ENCODE peak calls at places on chromosomes 3 and 15, in four cellular contexts. One of them, this sample, is unnamed.

GRCh38 chr3:190000187-190000860 is 120.4 kb downstream of the P3H2 start:
- DNase-seq in mammary epithelial cell: no peak
- DNase-seq in CD8-positive, alpha-beta T cell: no peak
- DNase-seq in cardiac fibroblast: no peak
- DNase-seq in this sample: no peak

GRCh38 chr15:31098491-31098917 is 3.0 kb downstream of the TRPM1 start:
- DNase-seq in mammary epithelial cell: no peak
- DNase-seq in CD8-positive, alpha-beta T cell: no peak
- DNase-seq in cardiac fibroblast: no peak
- DNase-seq in this sample: no peak

GRCh38 chr3:131216801-131217200 is 164.8 kb upstream of the NUDT16 start:
- DNase-seq in mammary epithelial cell: peak
- DNase-seq in CD8-positive, alpha-beta T cell: no peak
- DNase-seq in cardiac fibroblast: peak
- DNase-seq in this sample: no peak

GRCh38 chr15:65146438-65146837 is 12.8 kb upstream of the PDCD7 start:
- DNase-seq in mammary epithelial cell: no peak
- DNase-seq in CD8-positive, alpha-beta T cell: no peak
- DNase-seq in cardiac fibroblast: no peak
- DNase-seq in this sample: no peak

GRCh38 chr3:192933779-192934456 is 16.3 kb upstream of the MB21D2 start:
- DNase-seq in mammary epithelial cell: peak
- DNase-seq in CD8-positive, alpha-beta T cell: no peak
- DNase-seq in cardiac fibroblast: peak
- DNase-seq in this sample: no peak

GRCh38 chr3:56806407-56806806 is 4.7 kb upstream of the ARHGEF3 start:
- DNase-seq in mammary epithelial cell: no peak
- DNase-seq in CD8-positive, alpha-beta T cell: no peak
- DNase-seq in cardiac fibroblast: no peak
- DNase-seq in this sample: no peak

GRCh38 chr3:57820479-57820878 is 64.4 kb downstream of the SLMAP start:
- DNase-seq in mammary epithelial cell: no peak
- DNase-seq in CD8-positive, alpha-beta T cell: no peak
- DNase-seq in cardiac fibroblast: no peak
- DNase-seq in this sample: no peak

GRCh38 chr15:48222627-48223026 is 16.5 kb downstream of the SLC12A1 start:
- DNase-seq in mammary epithelial cell: no peak
- DNase-seq in CD8-positive, alpha-beta T cell: no peak
- DNase-seq in cardiac fibroblast: no peak
- DNase-seq in this sample: no peak

GRCh38 chr3:43014216-43014615 is 35.1 kb downstream of the GASK1A start:
- DNase-seq in mammary epithelial cell: no peak
- DNase-seq in CD8-positive, alpha-beta T cell: no peak
- DNase-seq in cardiac fibroblast: no peak
- DNase-seq in this sample: no peak

GRCh38 chr15:88918738-88919137 is 5.6 kb upstream of the MFGE8 start:
- DNase-seq in mammary epithelial cell: peak
- DNase-seq in CD8-positive, alpha-beta T cell: no peak
- DNase-seq in cardiac fibroblast: peak
- DNase-seq in this sample: peak

GRCh38 chr3:128051459-128051836 is 789 bp upstream of the SEC61A1 start:
- DNase-seq in mammary epithelial cell: no peak
- DNase-seq in CD8-positive, alpha-beta T cell: no peak
- DNase-seq in cardiac fibroblast: peak
- DNase-seq in this sample: no peak

GRCh38 chr15:47443839-47444238 is 273.5 kb upstream of the SEMA6D start:
- DNase-seq in mammary epithelial cell: peak
- DNase-seq in CD8-positive, alpha-beta T cell: no peak
- DNase-seq in cardiac fibroblast: peak
- DNase-seq in this sample: no peak

GRCh38 chr3:64332461-64333350 is 107.4 kb upstream of the PRICKLE2 start:
- DNase-seq in mammary epithelial cell: no peak
- DNase-seq in CD8-positive, alpha-beta T cell: no peak
- DNase-seq in cardiac fibroblast: no peak
- DNase-seq in this sample: no peak

GRCh38 chr3:114274929-114275328 is 18.9 kb upstream of the TIGIT start:
- DNase-seq in mammary epithelial cell: peak
- DNase-seq in CD8-positive, alpha-beta T cell: no peak
- DNase-seq in cardiac fibroblast: peak
- DNase-seq in this sample: no peak

GRCh38 chr15:25708391-25708790 is 154.7 kb downstream of the ATP10A start:
- DNase-seq in mammary epithelial cell: no peak
- DNase-seq in CD8-positive, alpha-beta T cell: no peak
- DNase-seq in cardiac fibroblast: no peak
- DNase-seq in this sample: no peak

GRCh38 chr15:71591057-71591456 is 219.3 kb upstream of the NR2E3 start:
- DNase-seq in mammary epithelial cell: no peak
- DNase-seq in CD8-positive, alpha-beta T cell: no peak
- DNase-seq in cardiac fibroblast: no peak
- DNase-seq in this sample: no peak

GRCh38 chr3:85574306-85574705 is 615.5 kb downstream of the CADM2 start:
- DNase-seq in mammary epithelial cell: no peak
- DNase-seq in CD8-positive, alpha-beta T cell: no peak
- DNase-seq in cardiac fibroblast: peak
- DNase-seq in this sample: no peak

GRCh38 chr3:147940846-147941245 is 531.7 kb downstream of the ZIC1 start:
- DNase-seq in mammary epithelial cell: no peak
- DNase-seq in CD8-positive, alpha-beta T cell: no peak
- DNase-seq in cardiac fibroblast: no peak
- DNase-seq in this sample: no peak

GRCh38 chr15:43370310-43370974 is 401 bp downstream of the ZSCAN29 start:
- DNase-seq in mammary epithelial cell: peak
- DNase-seq in CD8-positive, alpha-beta T cell: no peak
- DNase-seq in cardiac fibroblast: peak
- DNase-seq in this sample: no peak

GRCh38 chr3:110069641-110070538 is 732.5 kb upstream of the DPPA4 start:
- DNase-seq in mammary epithelial cell: peak
- DNase-seq in CD8-positive, alpha-beta T cell: no peak
- DNase-seq in cardiac fibroblast: peak
- DNase-seq in this sample: no peak

GRCh38 chr3:110063178-110063577 is 725.8 kb upstream of the DPPA4 start:
- DNase-seq in mammary epithelial cell: no peak
- DNase-seq in CD8-positive, alpha-beta T cell: no peak
- DNase-seq in cardiac fibroblast: no peak
- DNase-seq in this sample: no peak

GRCh38 chr3:110062711-110063110 is 725.4 kb upstream of the DPPA4 start:
- DNase-seq in mammary epithelial cell: no peak
- DNase-seq in CD8-positive, alpha-beta T cell: no peak
- DNase-seq in cardiac fibroblast: peak
- DNase-seq in this sample: no peak

GRCh38 chr3:110067527-110067926 is 730.2 kb upstream of the DPPA4 start:
- DNase-seq in mammary epithelial cell: no peak
- DNase-seq in CD8-positive, alpha-beta T cell: no peak
- DNase-seq in cardiac fibroblast: peak
- DNase-seq in this sample: no peak

GRCh38 chr3:110066201-110066600 is 728.9 kb upstream of the DPPA4 start:
- DNase-seq in mammary epithelial cell: no peak
- DNase-seq in CD8-positive, alpha-beta T cell: no peak
- DNase-seq in cardiac fibroblast: no peak
- DNase-seq in this sample: no peak
- TF ChIP-seq CTCF in mammary epithelial cell: no peak
- TF ChIP-seq CTCF in CD8-positive, alpha-beta T cell: no peak
- TF ChIP-seq CTCF in cardiac fibroblast: no peak
- TF ChIP-seq CTCF in this sample: no peak

GRCh38 chr3:180085122-180085710 is 48.5 kb upstream of the PEX5L start:
- DNase-seq in mammary epithelial cell: no peak
- DNase-seq in CD8-positive, alpha-beta T cell: no peak
- DNase-seq in cardiac fibroblast: no peak
- DNase-seq in this sample: no peak
- TF ChIP-seq CTCF in mammary epithelial cell: no peak
- TF ChIP-seq CTCF in CD8-positive, alpha-beta T cell: no peak
- TF ChIP-seq CTCF in cardiac fibroblast: no peak
- TF ChIP-seq CTCF in this sample: no peak

GRCh38 chr15:93159892-93160398 is 70.9 kb upstream of the RGMA start:
- DNase-seq in mammary epithelial cell: no peak
- DNase-seq in CD8-positive, alpha-beta T cell: no peak
- DNase-seq in cardiac fibroblast: no peak
- DNase-seq in this sample: no peak
- TF ChIP-seq CTCF in mammary epithelial cell: no peak
- TF ChIP-seq CTCF in CD8-positive, alpha-beta T cell: no peak
- TF ChIP-seq CTCF in cardiac fibroblast: no peak
- TF ChIP-seq CTCF in this sample: no peak

GRCh38 chr3:1103525-1103924 is 10.7 kb downstream of the CNTN6 start:
- DNase-seq in mammary epithelial cell: no peak
- DNase-seq in CD8-positive, alpha-beta T cell: no peak
- DNase-seq in cardiac fibroblast: peak
- DNase-seq in this sample: no peak
- TF ChIP-seq CTCF in mammary epithelial cell: no peak
- TF ChIP-seq CTCF in CD8-positive, alpha-beta T cell: no peak
- TF ChIP-seq CTCF in cardiac fibroblast: no peak
- TF ChIP-seq CTCF in this sample: no peak

This sample was measured in GM13976.